ENCODE peak calls at places on chromosomes 6 and 20, in seven cellular contexts. One of them, this sample, is unnamed.

GRCh38 chr20:23081263-23081811 is 4.8 kb downstream of the CD93 start:
- DNase-seq in heart right ventricle: no peak
- DNase-seq in hepatocyte: no peak
- DNase-seq in stomach: no peak
- DNase-seq in HCT116: no peak
- DNase-seq in spleen: no peak
- DNase-seq in heart left ventricle: no peak
- DNase-seq in this sample: no peak

GRCh38 chr20:699811-700338 is 24.3 kb upstream of the SCRT2 start:
- DNase-seq in hepatocyte: no peak
- DNase-seq in stomach: peak; percentile 78
- DNase-seq in HCT116: no peak
- DNase-seq in heart right ventricle: peak; percentile 69
- DNase-seq in heart left ventricle: peak; percentile 68
- DNase-seq in spleen: peak; percentile 64
- DNase-seq in this sample: no peak

GRCh38 chr20:6051505-6051904 is 2.4 kb downstream of the LRRN4 start:
- DNase-seq in stomach: no peak
- DNase-seq in hepatocyte: peak; percentile 46
- DNase-seq in heart right ventricle: no peak
- DNase-seq in HCT116: no peak
- DNase-seq in heart left ventricle: no peak
- DNase-seq in spleen: no peak
- DNase-seq in this sample: no peak

GRCh38 chr6:52389626-52390360 is 27.8 kb downstream of the PAQR8 start:
- DNase-seq in stomach: peak; percentile 89
- DNase-seq in heart left ventricle: peak; percentile 36
- DNase-seq in HCT116: peak; percentile 48
- DNase-seq in heart right ventricle: no peak
- DNase-seq in spleen: peak; percentile 86
- DNase-seq in hepatocyte: peak; percentile 61
- DNase-seq in this sample: peak; percentile 59

GRCh38 chr6:115667478-115667996 is 393.2 kb downstream of the FRK start:
- DNase-seq in HCT116: no peak
- DNase-seq in heart right ventricle: no peak
- DNase-seq in heart left ventricle: no peak
- DNase-seq in hepatocyte: no peak
- DNase-seq in spleen: no peak
- DNase-seq in stomach: no peak
- DNase-seq in this sample: no peak

GRCh38 chr6:118650500-118651281 is 700 bp downstream of the CEP85L start:
- DNase-seq in stomach: peak; percentile 44
- DNase-seq in spleen: peak; percentile 89
- DNase-seq in heart left ventricle: peak; percentile 60
- DNase-seq in hepatocyte: peak; percentile 66
- DNase-seq in heart right ventricle: peak; percentile 33
- DNase-seq in HCT116: no peak
- DNase-seq in this sample: peak; percentile 63

GRCh38 chr6:118509009-118509617 is 39.0 kb upstream of the PLN start:
- DNase-seq in stomach: no peak
- DNase-seq in heart left ventricle: peak; percentile 35
- DNase-seq in HCT116: peak; percentile 35
- DNase-seq in heart right ventricle: peak; percentile 43
- DNase-seq in spleen: no peak
- DNase-seq in hepatocyte: peak; percentile 21
- DNase-seq in this sample: no peak

GRCh38 chr20:23551383-23551782 is 16.9 kb downstream of the CST9L start:
- DNase-seq in hepatocyte: no peak
- DNase-seq in heart right ventricle: no peak
- DNase-seq in heart left ventricle: no peak
- DNase-seq in spleen: no peak
- DNase-seq in HCT116: no peak
- DNase-seq in stomach: no peak
- DNase-seq in this sample: no peak

GRCh38 chr6:119890470-119890869 is 540.9 kb upstream of the MAN1A1 start:
- DNase-seq in HCT116: no peak
- DNase-seq in stomach: no peak
- DNase-seq in spleen: no peak
- DNase-seq in hepatocyte: no peak
- DNase-seq in heart right ventricle: no peak
- DNase-seq in heart left ventricle: no peak
- DNase-seq in this sample: no peak

GRCh38 chr20:20215976-20216727 is 151.8 kb upstream of the INSM1 start:
- DNase-seq in stomach: no peak
- DNase-seq in heart left ventricle: peak; percentile 53
- DNase-seq in HCT116: no peak
- DNase-seq in spleen: no peak
- DNase-seq in heart right ventricle: peak; percentile 66
- DNase-seq in hepatocyte: no peak
- DNase-seq in this sample: no peak

GRCh38 chr6:14316911-14317535 is 199.5 kb downstream of the CD83 start:
- DNase-seq in heart right ventricle: no peak
- DNase-seq in hepatocyte: peak; percentile 22
- DNase-seq in heart left ventricle: no peak
- DNase-seq in HCT116: no peak
- DNase-seq in stomach: peak; percentile 61
- DNase-seq in spleen: no peak
- DNase-seq in this sample: no peak

GRCh38 chr6:153856929-153857376 is 182.1 kb upstream of the OPRM1 start:
- DNase-seq in stomach: no peak
- DNase-seq in heart right ventricle: no peak
- DNase-seq in spleen: peak; percentile 66
- DNase-seq in heart left ventricle: no peak
- DNase-seq in HCT116: no peak
- DNase-seq in hepatocyte: no peak
- DNase-seq in this sample: no peak

DNA sequence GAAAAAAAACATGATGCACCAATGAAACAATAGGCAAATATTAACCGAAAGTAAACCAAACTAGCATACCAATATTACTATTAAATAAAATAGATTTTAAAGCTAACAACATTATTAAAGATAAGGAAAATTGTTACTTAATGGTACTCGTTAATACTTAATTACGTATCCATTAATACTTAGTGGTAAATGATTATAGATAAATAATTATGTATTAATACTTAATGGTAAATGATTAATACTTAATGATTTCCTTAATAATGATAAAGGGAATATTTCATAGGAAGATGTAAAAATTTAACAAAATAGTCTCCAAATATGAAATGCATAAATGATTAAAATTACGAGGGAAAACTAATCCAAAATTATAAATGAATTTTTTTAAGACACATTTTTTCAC is 278.9 kb downstream of the PHACTR1 start:
- DNase-seq in hepatocyte: no peak
- DNase-seq in heart left ventricle: no peak
- DNase-seq in stomach: no peak
- DNase-seq in heart right ventricle: no peak
- DNase-seq in HCT116: no peak
- DNase-seq in spleen: no peak
- DNase-seq in this sample: no peak
- H3K4me1 ChIP-seq in hepatocyte: no peaks in the 10 kb centered on the region
- H3K4me1 ChIP-seq in heart left ventricle: no peaks in the 10 kb centered on the region
- H3K4me1 ChIP-seq in stomach: no peaks in the 10 kb centered on the region
- H3K4me1 ChIP-seq in heart right ventricle: no peaks in the 10 kb centered on the region
- H3K4me1 ChIP-seq in HCT116: no peaks in the 10 kb centered on the region
- H3K4me1 ChIP-seq in spleen: no peaks in the 10 kb centered on the region
- H3K4me1 ChIP-seq in this sample: no peaks in the 10 kb centered on the region

DNA sequence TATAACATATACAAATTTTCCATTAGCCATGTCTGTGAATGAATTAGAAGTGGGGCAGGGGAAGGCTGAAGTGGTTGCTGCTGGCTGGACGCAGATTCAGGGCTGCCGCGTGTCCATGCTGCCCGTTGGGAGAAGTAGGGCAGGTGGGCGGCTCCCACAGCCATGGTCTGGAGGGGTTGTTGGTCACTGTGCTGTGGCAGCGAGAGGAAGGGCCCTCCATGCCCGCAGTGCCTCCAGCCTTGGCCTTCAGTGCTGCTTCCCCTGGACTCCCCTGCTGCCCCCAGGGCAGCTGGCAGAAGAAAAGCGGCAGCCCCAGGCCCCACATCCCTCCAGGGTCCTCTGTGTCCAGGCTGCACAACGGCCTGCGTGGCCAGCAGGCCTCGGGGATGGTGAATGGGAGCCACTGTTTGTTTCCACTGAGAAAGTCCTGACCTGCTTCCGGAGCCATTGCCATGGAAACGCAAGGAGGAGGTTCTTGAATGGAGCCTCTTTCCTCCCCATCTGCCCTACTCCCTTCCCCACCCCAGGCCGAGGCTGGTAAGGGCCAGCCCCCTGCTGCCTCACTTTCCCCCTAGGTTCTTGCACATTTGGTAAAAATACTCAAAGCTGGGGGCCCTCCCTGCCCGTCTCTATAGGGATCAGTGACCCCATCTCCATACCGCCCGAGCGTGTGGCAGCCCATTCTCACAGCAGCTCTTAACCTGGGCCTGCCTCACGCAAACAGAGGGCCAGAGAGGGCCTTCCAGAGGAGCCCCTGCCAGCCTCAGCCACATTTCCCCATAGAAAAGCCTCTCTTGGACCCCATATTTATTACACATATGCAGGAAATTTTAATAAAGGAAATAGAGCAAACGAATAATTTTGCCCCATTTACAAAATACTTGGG is 113.3 kb downstream of the SASH1 start:
- DNase-seq in heart left ventricle: no peak
- DNase-seq in heart right ventricle: no peak
- DNase-seq in spleen: no peak
- DNase-seq in stomach: no peak
- DNase-seq in HCT116: no peak
- DNase-seq in hepatocyte: no peak
- DNase-seq in this sample: no peak
- H3K4me1 ChIP-seq in heart left ventricle: peaks cover 20% of the 10 kb centered on the region
- H3K4me1 ChIP-seq in heart right ventricle: no peaks in the 10 kb centered on the region
- H3K4me1 ChIP-seq in spleen: peaks cover 15% of the 10 kb centered on the region
- H3K4me1 ChIP-seq in stomach: no peaks in the 10 kb centered on the region
- H3K4me1 ChIP-seq in HCT116: no peaks in the 10 kb centered on the region
- H3K4me1 ChIP-seq in hepatocyte: no peaks in the 10 kb centered on the region
- H3K4me1 ChIP-seq in this sample: no peaks in the 10 kb centered on the region

DNA sequence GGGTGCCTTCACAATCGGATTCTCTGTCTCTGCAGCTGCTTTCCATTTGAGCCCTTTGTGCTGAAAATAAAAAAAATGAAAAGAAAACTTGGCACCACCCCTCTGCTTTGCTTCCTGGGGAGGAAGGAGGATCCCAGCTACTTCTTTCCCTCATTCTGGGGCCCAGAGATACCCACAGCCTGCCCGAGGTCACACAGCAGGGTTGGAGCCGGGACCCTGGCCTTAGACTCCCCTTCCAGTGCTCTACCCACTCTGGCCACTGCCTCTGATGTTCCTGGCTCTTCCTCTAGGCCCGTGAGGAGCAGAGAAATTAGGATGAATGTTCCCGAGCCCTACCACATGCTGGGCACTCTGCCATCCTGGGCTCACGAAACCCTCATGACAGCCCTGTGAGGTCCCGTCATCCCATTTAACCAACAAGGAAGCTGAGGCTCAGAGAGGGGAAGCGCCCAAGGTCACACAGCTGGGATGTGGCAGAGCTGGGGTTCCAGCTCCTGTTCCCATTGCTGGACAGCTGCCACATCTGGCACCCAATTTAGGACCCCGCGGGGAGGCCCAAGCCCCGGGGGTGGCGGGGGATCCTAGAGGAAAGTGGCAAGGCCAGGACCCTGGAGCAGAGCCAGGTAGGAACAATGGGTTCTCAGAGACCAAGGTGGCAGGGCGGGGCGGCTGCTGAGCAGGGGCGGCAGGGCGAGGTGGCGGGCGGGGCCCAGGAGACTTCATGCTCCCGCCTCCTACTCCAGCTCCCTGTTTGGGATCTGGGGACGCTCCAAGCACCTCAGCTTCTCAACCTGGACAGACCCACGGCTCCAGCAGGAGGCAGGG is 76.6 kb downstream of the CEBPB start:
- DNase-seq in spleen: no peak
- DNase-seq in stomach: peak; percentile 91
- DNase-seq in hepatocyte: peak; percentile 44
- DNase-seq in heart right ventricle: no peak
- DNase-seq in heart left ventricle: no peak
- DNase-seq in HCT116: peak; percentile 67
- DNase-seq in this sample: peak; percentile 82
- H3K4me1 ChIP-seq in spleen: peaks cover 69% of the 10 kb centered on the region
- H3K4me1 ChIP-seq in stomach: peaks cover 30% of the 10 kb centered on the region
- H3K4me1 ChIP-seq in hepatocyte: peaks cover 6% of the 10 kb centered on the region
- H3K4me1 ChIP-seq in heart right ventricle: no peaks in the 10 kb centered on the region
- H3K4me1 ChIP-seq in heart left ventricle: no peaks in the 10 kb centered on the region
- H3K4me1 ChIP-seq in HCT116: peaks cover 36% of the 10 kb centered on the region
- H3K4me1 ChIP-seq in this sample: no peaks in the 10 kb centered on the region

DNA sequence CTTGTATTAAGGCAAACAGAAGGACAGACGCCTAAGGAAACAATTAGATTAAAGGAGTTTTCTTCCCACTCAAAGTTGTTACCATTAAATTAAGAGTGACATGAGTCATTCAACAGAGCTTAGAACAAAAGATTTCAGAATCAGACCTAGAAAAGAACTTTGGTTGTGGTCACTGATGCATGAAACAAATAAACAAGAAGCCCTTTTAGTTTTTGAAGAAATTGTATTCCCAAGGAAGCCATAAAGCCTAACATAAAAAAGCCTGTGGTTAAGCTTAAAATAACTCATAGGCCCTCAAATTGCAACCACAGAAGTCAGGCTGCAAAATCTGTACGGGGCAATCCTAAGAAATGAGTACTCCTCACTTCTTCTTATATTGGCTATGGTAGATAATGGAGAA is 17.9 kb upstream of the TRIM26 start:
- DNase-seq in HCT116: no peak
- DNase-seq in heart left ventricle: no peak
- DNase-seq in spleen: no peak
- DNase-seq in hepatocyte: no peak
- DNase-seq in heart right ventricle: no peak
- DNase-seq in stomach: no peak
- DNase-seq in this sample: no peak
- H3K4me1 ChIP-seq in HCT116: no peaks in the 10 kb centered on the region
- H3K4me1 ChIP-seq in heart left ventricle: no peaks in the 10 kb centered on the region
- H3K4me1 ChIP-seq in spleen: no peaks in the 10 kb centered on the region
- H3K4me1 ChIP-seq in hepatocyte: no peaks in the 10 kb centered on the region
- H3K4me1 ChIP-seq in heart right ventricle: no peaks in the 10 kb centered on the region
- H3K4me1 ChIP-seq in stomach: no peaks in the 10 kb centered on the region
- H3K4me1 ChIP-seq in this sample: no peaks in the 10 kb centered on the region

GRCh38 chr20:49273696-49274277 is 4.1 kb downstream of the ZNFX1 start:
- DNase-seq in stomach: no peak
- DNase-seq in heart left ventricle: no peak
- DNase-seq in spleen: no peak
- DNase-seq in hepatocyte: no peak
- DNase-seq in heart right ventricle: no peak
- DNase-seq in HCT116: no peak
- DNase-seq in this sample: no peak
- H3K4me1 ChIP-seq in stomach: peaks cover 79% of the 10 kb centered on the region
- H3K4me1 ChIP-seq in heart left ventricle: peaks cover 24% of the 10 kb centered on the region
- H3K4me1 ChIP-seq in spleen: peaks cover 78% of the 10 kb centered on the region
- H3K4me1 ChIP-seq in hepatocyte: peaks cover 11% of the 10 kb centered on the region
- H3K4me1 ChIP-seq in heart right ventricle: no peaks in the 10 kb centered on the region
- H3K4me1 ChIP-seq in HCT116: peaks cover 15% of the 10 kb centered on the region
- H3K4me1 ChIP-seq in this sample: no peaks in the 10 kb centered on the region

DNA sequence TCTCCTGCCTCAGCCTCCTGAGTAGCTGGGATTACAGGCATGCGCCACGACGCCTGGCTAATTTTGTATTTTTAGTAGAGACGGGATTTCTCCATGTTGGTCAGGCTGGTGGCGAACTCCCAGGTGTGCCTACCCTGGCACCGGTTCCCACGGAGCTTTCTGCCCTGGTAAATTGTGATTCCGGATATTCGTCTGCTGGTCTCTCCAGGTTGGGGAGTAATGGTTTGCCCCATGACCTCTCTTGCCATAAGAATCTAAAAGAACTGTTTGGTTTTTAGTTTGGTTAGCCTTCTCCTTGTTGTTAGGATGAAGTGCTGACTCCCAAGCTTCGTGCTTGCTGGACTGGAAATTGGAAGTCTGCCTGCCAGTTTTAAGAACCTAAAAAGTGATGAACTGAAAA is 223.8 kb downstream of the BCAS1 start:
- DNase-seq in heart left ventricle: no peak
- DNase-seq in spleen: no peak
- DNase-seq in HCT116: no peak
- DNase-seq in heart right ventricle: no peak
- DNase-seq in hepatocyte: no peak
- DNase-seq in stomach: no peak
- DNase-seq in this sample: no peak
- H3K4me1 ChIP-seq in heart left ventricle: no peaks in the 10 kb centered on the region
- H3K4me1 ChIP-seq in spleen: peaks cover 59% of the 10 kb centered on the region
- H3K4me1 ChIP-seq in HCT116: no peaks in the 10 kb centered on the region
- H3K4me1 ChIP-seq in heart right ventricle: no peaks in the 10 kb centered on the region
- H3K4me1 ChIP-seq in hepatocyte: peaks cover 3% of the 10 kb centered on the region
- H3K4me1 ChIP-seq in stomach: peaks cover 16% of the 10 kb centered on the region
- H3K4me1 ChIP-seq in this sample: no peaks in the 10 kb centered on the region